ENCODE peak calls at places on chromosomes 2 and 18, in four cellular contexts. X is WTC11, C is K562, Q is HepG2. J is an unnamed sample.

GRCh38 chr2:66477125-66477842 is 42.4 kb downstream of the MEIS1 start:
- DNase-seq in X (no peak), C (no peak), Q (no peak), J (no peak)

GRCh38 chr2:283996-284794 is 3.7 kb downstream of the ALKAL2 start:
- DNase-seq in X (peak), C (no peak), Q (no peak), J (no peak)

GRCh38 chr2:26482211-26483026 is 4.5 kb upstream of the OTOF start:
- DNase-seq in X (no peak), C (no peak), Q (no peak), J (no peak)

GRCh38 chr18:35467624-35468016 is 30.1 kb downstream of the INO80C start:
- DNase-seq in X (no peak), C (no peak), Q (no peak), J (no peak)

GRCh38 chr2:61536723-61537581 is 1.2 kb downstream of the XPO1 start:
- DNase-seq in X (peak), C (peak), Q (peak), J (peak)

GRCh38 chr2:19675856-19676460 is 225.8 kb downstream of the TTC32 start:
- DNase-seq in X (no peak), C (no peak), Q (no peak), J (no peak)

GRCh38 chr18:39825485-39825884 is 2129.5 kb upstream of the PIK3C3 start:
- DNase-seq in X (no peak), C (no peak), Q (no peak), J (no peak)

GRCh38 chr2:10194021-10194820 is 71.7 kb downstream of the RRM2 start:
- DNase-seq in X (no peak), C (no peak), Q (no peak), J (no peak)

GRCh38 chr2:218627939-218628338 is 20.2 kb downstream of the PLCD4 start:
- DNase-seq in X (no peak), C (no peak), Q (no peak), J (no peak)

GRCh38 chr2:116499389-116499788 is 1315.1 kb upstream of the DDX18 start:
- DNase-seq in X (no peak), C (no peak), Q (no peak), J (no peak)

GRCh38 chr2:217530399-217531100 is 472.2 kb downstream of the TNS1 start:
- DNase-seq in X (no peak), C (no peak), Q (peak), J (no peak)

GRCh38 chr2:30177440-30177839 is 30.6 kb downstream of the YPEL5 start:
- DNase-seq in X (no peak), C (no peak), Q (no peak), J (no peak)

GRCh38 chr2:231221761-231222160 is 23.3 kb downstream of the ARMC9 start:
- DNase-seq in X (no peak), C (no peak), Q (no peak), J (no peak)

GRCh38 chr18:7459851-7460774 is 107.0 kb upstream of the PTPRM start:
- DNase-seq in X (no peak), C (no peak), Q (peak), J (no peak)

GRCh38 chr18:58005036-58005435 is 39.0 kb upstream of the NEDD4L start:
- DNase-seq in X (no peak), C (no peak), Q (no peak), J (no peak)

GRCh38 chr2:3692375-3692774 is 11.0 kb upstream of the DCDC2C start:
- DNase-seq in X (no peak), C (no peak), Q (peak), J (peak)
- TF ChIP-seq ELF4 in X (no peak), C (no peak), Q (no peak), J (no peak)

GRCh38 chr18:75607701-75608100 is 180.2 kb upstream of the SMIM21 start:
- DNase-seq in X (no peak), C (no peak), Q (no peak), J (no peak)
- TF ChIP-seq ELF4 in X (no peak), C (no peak), Q (no peak), J (no peak)

GRCh38 chr2:18209934-18210639 is 331.6 kb downstream of the KCNS3 start:
- DNase-seq in X (no peak), C (no peak), Q (no peak), J (no peak)
- TF ChIP-seq ELF4 in X (no peak), C (no peak), Q (no peak), J (no peak)

GRCh38 chr2:172969609-172970008 is 106.0 kb upstream of the MAP3K20 start:
- DNase-seq in X (no peak), C (no peak), Q (no peak), J (no peak)

GRCh38 chr2:172970660-172971059 is 105.0 kb upstream of the MAP3K20 start:
- DNase-seq in X (no peak), C (no peak), Q (no peak), J (no peak)

GRCh38 chr2:172969171-172969570 is 106.5 kb upstream of the MAP3K20 start:
- DNase-seq in X (no peak), C (no peak), Q (no peak), J (no peak)

GRCh38 chr2:172967036-172967982 is 108.3 kb upstream of the MAP3K20 start:
- DNase-seq in X (no peak), C (no peak), Q (peak), J (no peak)

DNA sequence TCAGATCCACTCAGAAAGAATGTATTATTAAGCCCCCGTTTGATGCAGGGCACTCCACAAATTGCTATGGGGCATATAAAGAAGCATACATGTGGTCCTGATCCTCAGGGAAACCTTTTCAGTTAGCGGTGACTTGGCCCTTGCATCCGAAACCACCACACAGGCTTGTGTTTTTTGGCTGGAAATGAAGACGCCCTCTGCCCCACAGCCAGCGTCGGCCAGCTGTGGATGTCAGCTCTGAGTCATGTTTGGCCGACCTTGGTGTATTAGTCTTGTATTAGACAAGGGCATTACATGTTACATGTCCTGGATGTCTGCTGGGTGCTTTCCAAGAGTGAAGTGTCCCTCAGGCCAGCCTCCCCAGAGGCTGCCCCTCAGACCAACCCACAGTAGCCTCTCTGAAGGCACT is 107.6 kb upstream of the MAP3K20 start:
- DNase-seq in X (no peak), C (no peak), Q (peak), J (no peak)
- TF ChIP-seq ELF4 in X (no peak), C (no peak), Q (no peak), J (no peak)

GRCh38 chr2:12577086-12577485 is 139.7 kb upstream of the TRIB2 start:
- DNase-seq in X (no peak), C (no peak), Q (no peak), J (no peak)
- TF ChIP-seq ELF4 in X (no peak), C (no peak), Q (no peak), J (no peak)

J was measured in HEK293T.